ENCODE peak calls at places on chromosome 12, in seven cellular contexts. X, Q, T, I, K, S and P are unnamed samples.

GRCh38 chr12:94263011-94263786 is 114.8 kb downstream of the PLXNC1 start:
- DNase-seq in T (no peak), S (no peak), I (no peak), K (no peak), X (no peak), Q (peak; percentile 29), P (no peak)

GRCh38 chr12:65918057-65918456 is 93.8 kb downstream of the HMGA2 start:
- DNase-seq in I (no peak), S (no peak), X (no peak), K (no peak), T (no peak), Q (no peak), P (no peak)

GRCh38 chr12:59093090-59093489 is 172.8 kb upstream of the LRIG3 start:
- DNase-seq in S (peak; percentile 80), T (no peak), Q (no peak), X (no peak), K (no peak), I (no peak), P (no peak)

GRCh38 chr12:54562720-54563356 is 13.4 kb downstream of the PDE1B start:
- DNase-seq in K (no peak), X (no peak), S (no peak), T (no peak), Q (no peak), I (no peak), P (no peak)

GRCh38 chr12:28164644-28165313 is 25.5 kb upstream of the CCDC91 start:
- DNase-seq in K (no peak), X (no peak), Q (no peak), T (no peak), S (peak; percentile 11), I (no peak), P (no peak)

GRCh38 chr12:54394281-54394719 is 9.8 kb upstream of the ZNF385A start:
- DNase-seq in I (peak; percentile 59), Q (no peak), X (no peak), K (peak; percentile 33), T (peak; percentile 85), S (peak; percentile 56), P (no peak)

GRCh38 chr12:71183018-71183417 is 25.2 kb upstream of the TSPAN8 start:
- DNase-seq in S (no peak), K (peak; percentile 42), Q (no peak), I (no peak), X (no peak), T (no peak), P (no peak)

GRCh38 chr12:86729798-86730197 is 473.6 kb upstream of the MGAT4C start:
- DNase-seq in I (no peak), X (no peak), S (no peak), Q (no peak), T (no peak), K (no peak), P (no peak)

GRCh38 chr12:96478011-96478410 is 11.4 kb upstream of the CFAP54 start:
- DNase-seq in Q (no peak), X (no peak), S (no peak), I (no peak), T (no peak), K (no peak), P (no peak)

GRCh38 chr12:93279849-93280412 is 97.8 kb upstream of the NUDT4 start:
- DNase-seq in Q (no peak), X (no peak), S (peak; percentile 37), T (peak; percentile 37), I (no peak), K (no peak), P (no peak)

GRCh38 chr12:52231305-52232232 is 1.5 kb upstream of the KRT7 start:
- DNase-seq in Q (no peak), I (no peak), X (no peak), T (no peak), K (no peak), S (no peak), P (no peak)

GRCh38 chr12:122006186-122006926 is 15.3 kb upstream of the BCL7A start:
- DNase-seq in K (no peak), X (no peak), Q (no peak), T (no peak), S (no peak), I (no peak), P (no peak)

GRCh38 chr12:54611715-54612116 is 23.0 kb downstream of the LACRT start:
- DNase-seq in T (no peak), X (no peak), Q (no peak), I (no peak), K (no peak), S (no peak), P (no peak)

GRCh38 chr12:19075711-19076340 is 53.7 kb upstream of the PLEKHA5 start:
- DNase-seq in K (no peak), Q (no peak), X (no peak), S (no peak), I (no peak), T (no peak), P (no peak)

GRCh38 chr12:106541201-106541600 is 41.6 kb upstream of the RFX4 start:
- DNase-seq in X (no peak), K (no peak), S (no peak), I (no peak), T (no peak), Q (no peak), P (no peak)

GRCh38 chr12:85834378-85834777 is 1.8 kb downstream of the RASSF9 start:
- DNase-seq in K (no peak), T (no peak), S (no peak), Q (no peak), X (no peak), I (no peak), P (no peak)